ENCODE peak calls at places on chromosomes 12 and 14, in five cellular contexts. W is effector memory CD4-positive, alpha-beta T cell; M is aorta; J is brain microvascular endothelial cell; S is neural progenitor cell. H is an unnamed sample.

GRCh38 chr12:14366211-14366762 is 805 bp downstream of the ATF7IP start:
- DNase-seq in S (no peak), M (no peak), W (no peak), J (no peak), H (no peak)

GRCh38 chr14:60051690-60052324 is 39.9 kb upstream of the PCNX4 start:
- DNase-seq in J (no peak), S (no peak), W (no peak), M (no peak), H (no peak)

GRCh38 chr14:73754911-73755360 is 40.8 kb upstream of the PNMA1 start:
- DNase-seq in S (no peak), J (no peak), W (no peak), M (peak; percentile 70), H (no peak)

GRCh38 chr12:87428701-87429277 is 600.4 kb downstream of the C12orf50 start:
- DNase-seq in J (peak; percentile 45), W (no peak), S (no peak), M (peak; percentile 51), H (peak; percentile 14)

GRCh38 chr12:58026421-58026820 is 85.1 kb downstream of the ATP23 start:
- DNase-seq in W (no peak), S (no peak), J (no peak), M (no peak), H (no peak)

GRCh38 chr12:112881602-112882001 is 25.2 kb upstream of the OAS1 start:
- DNase-seq in J (no peak), W (no peak), M (no peak), S (no peak), H (no peak)

GRCh38 chr14:75559451-75560187 is 18.8 kb upstream of the FLVCR2 start:
- DNase-seq in S (no peak), W (no peak), J (no peak), M (no peak), H (peak; percentile 68)

GRCh38 chr14:56180754-56181542 is 62.7 kb downstream of the PELI2 start:
- DNase-seq in M (no peak), J (no peak), W (no peak), S (no peak), H (no peak)

GRCh38 chr12:107522692-107523477 is 162.7 kb upstream of the PWP1 start:
- DNase-seq in J (no peak), W (no peak), M (no peak), S (peak; percentile 61), H (no peak)

GRCh38 chr14:95695051-95695450 is 8.8 kb downstream of the TCL1B start:
- DNase-seq in W (no peak), S (no peak), M (no peak), J (no peak), H (no peak)
- H3K27ac ChIP-seq in W (no peak overlapping the region), S (no peak overlapping the region), M (no peak overlapping the region), J (no peak overlapping the region), H (no peak overlapping the region)

GRCh38 chr14:34436960-34437728 is 24.9 kb downstream of the SPTSSA start:
- DNase-seq in S (no peak), W (no peak), M (no peak), J (no peak), H (no peak)

GRCh38 chr14:34437729-34438080 is 24.3 kb downstream of the SPTSSA start:
- DNase-seq in J (no peak), M (no peak), W (no peak), S (no peak), H (no peak)

GRCh38 chr14:34438438-34438837 is 23.6 kb downstream of the SPTSSA start:
- DNase-seq in W (no peak), J (no peak), S (no peak), M (no peak), H (no peak)

GRCh38 chr14:34433957-34434356 is 28.1 kb downstream of the SPTSSA start:
- DNase-seq in J (no peak), S (no peak), M (no peak), W (no peak), H (no peak)

GRCh38 chr14:34436118-34436905 is 25.7 kb downstream of the SPTSSA start:
- DNase-seq in W (no peak), M (no peak), S (no peak), J (peak; percentile 78), H (peak; percentile 14)
- H3K27ac ChIP-seq in W (no peak overlapping the region), M (no peak overlapping the region), S (no peak overlapping the region), J (peak overlapping the region; percentile 67), H (no peak overlapping the region)

DNA sequence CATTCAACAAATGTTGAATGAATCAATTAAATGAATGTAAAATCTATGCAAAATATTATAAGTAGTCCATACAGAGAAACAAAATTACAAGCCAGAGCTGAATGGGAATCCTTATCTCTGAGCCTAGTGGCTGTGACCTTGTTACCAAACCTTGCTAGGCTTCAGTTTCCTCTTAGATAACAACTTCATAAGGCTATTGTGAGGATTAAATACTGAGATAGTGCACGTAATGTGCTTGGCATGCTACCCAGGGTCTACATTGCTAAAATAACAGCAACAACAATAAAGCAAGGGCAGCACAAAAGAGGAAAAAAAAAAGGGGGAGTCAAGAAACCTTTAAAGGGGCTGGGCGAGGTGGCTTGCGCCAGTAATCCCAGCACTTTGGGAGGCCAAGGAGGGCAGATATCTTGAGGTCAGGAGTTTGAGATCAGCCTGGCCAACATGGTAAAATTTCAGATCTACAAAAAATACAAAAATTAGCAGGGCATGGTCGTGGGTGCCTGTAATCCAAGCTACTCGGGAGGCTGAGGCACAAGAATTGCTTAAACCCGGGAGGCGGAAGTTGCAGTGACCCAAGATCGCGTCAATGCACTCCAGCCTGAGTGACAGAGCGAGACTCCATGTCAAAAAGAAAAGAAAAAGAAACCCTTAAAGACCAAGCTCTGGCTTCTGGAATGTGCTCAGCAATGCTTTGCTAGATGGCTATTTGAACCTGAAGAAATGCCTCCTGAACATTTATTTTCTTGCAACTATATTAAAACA is 14.1 kb downstream of the STAB2 start:
- DNase-seq in M (no peak), W (no peak), J (no peak), S (no peak), H (no peak)
- H3K27ac ChIP-seq in M (no peak overlapping the region), W (no peak overlapping the region), J (no peak overlapping the region), S (no peak overlapping the region), H (no peak overlapping the region)

DNA sequence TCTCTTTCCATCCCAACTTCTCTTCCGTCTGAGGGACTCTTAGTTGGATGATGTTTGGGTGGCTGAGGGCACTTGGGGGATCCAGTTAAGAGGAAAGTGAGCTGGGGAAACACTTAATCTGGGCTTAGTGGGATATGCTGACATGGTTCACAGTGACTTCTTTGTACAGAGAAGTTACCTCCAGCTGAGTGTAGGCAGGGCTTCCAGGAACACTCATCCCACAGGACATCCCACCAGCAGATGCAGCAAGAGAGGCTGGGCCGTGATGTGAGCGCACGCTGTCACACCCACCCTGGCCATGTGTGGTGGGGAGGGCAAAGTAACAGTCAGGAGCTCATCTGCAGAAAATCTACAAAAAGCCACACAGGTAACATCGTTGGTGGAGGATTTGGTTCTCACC is 832 bp upstream of the CACNA2D4 start:
- DNase-seq in M (peak; percentile 35), J (no peak), S (no peak), W (no peak), H (no peak)
- H3K27ac ChIP-seq in M (no peak overlapping the region), J (no peak overlapping the region), S (no peak overlapping the region), W (no peak overlapping the region), H (no peak overlapping the region)

GRCh38 chr14:99565383-99565782 is 38.6 kb downstream of the CCDC85C start:
- DNase-seq in M (no peak), S (no peak), J (no peak), W (no peak), H (no peak)

GRCh38 chr14:99564903-99565259 is 39.1 kb downstream of the CCDC85C start:
- DNase-seq in J (no peak), M (no peak), S (no peak), W (no peak), H (no peak)

GRCh38 chr14:99562848-99563748 is 40.9 kb downstream of the CCDC85C start:
- DNase-seq in J (peak; percentile 48), S (peak; percentile 97), W (no peak), M (peak; percentile 84), H (no peak)

GRCh38 chr14:99564256-99564902 is 39.6 kb downstream of the CCDC85C start:
- DNase-seq in M (no peak), S (no peak), W (no peak), J (peak; percentile 37), H (no peak)

GRCh38 chr14:99563749-99564129 is 40.3 kb downstream of the CCDC85C start:
- DNase-seq in J (no peak), W (no peak), M (no peak), S (no peak), H (no peak)
- H3K27ac ChIP-seq in J (no peak overlapping the region), W (no peak overlapping the region), M (no peak overlapping the region), S (peak overlapping the region; percentile 25), H (no peak overlapping the region)

GRCh38 chr12:8712572-8712971 is 14.8 kb downstream of the RIMKLB start:
- DNase-seq in S (no peak), M (no peak), W (no peak), J (no peak), H (no peak)

GRCh38 chr12:8709124-8709830 is 11.5 kb downstream of the RIMKLB start:
- DNase-seq in J (no peak), M (no peak), S (no peak), W (no peak), H (no peak)
- H3K27ac ChIP-seq in J (no peak overlapping the region), M (peak overlapping the region; percentile 65), S (no peak overlapping the region), W (no peak overlapping the region), H (no peak overlapping the region)

GRCh38 chr14:62428429-62429203 is 616.6 kb downstream of the KCNH5 start:
- DNase-seq in M (no peak), W (no peak), J (peak; percentile 44), S (no peak), H (peak; percentile 44)
- H3K27ac ChIP-seq in M (no peak overlapping the region), W (no peak overlapping the region), J (peak overlapping the region; percentile 78), S (no peak overlapping the region), H (peak overlapping the region; percentile 81)

DNA sequence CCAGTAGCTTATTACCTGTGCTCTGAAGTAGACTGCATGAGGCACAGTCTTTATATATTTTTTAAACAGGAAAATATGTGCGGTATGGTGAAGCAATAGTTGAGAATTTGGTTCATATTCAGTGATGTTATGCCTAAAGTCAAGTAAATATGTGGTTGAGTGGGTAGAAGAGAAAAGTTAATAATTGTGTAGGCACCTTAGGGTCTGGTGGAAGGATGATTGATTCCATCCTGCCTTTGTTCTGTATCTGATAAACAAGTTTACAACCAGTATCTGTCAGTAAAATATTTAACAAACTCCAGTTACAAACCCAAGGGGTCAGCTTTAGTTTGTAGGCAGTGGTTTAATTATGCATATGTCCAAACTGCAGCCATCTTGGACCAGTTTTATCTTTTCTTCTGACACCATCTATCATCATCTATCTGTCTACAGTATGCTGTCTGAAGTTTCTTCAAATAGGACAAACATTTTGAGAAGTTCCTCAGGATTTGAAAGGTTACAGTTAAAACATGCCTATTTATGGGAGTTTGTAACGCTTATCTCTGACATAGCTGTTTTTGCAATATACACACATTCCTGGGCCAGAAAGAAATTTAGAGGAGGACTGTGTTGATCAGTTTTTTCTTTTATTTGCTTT is 10.7 kb downstream of the SINHCAF start:
- DNase-seq in W (no peak), S (no peak), M (no peak), J (no peak), H (no peak)
- H3K27ac ChIP-seq in W (no peak overlapping the region), S (no peak overlapping the region), M (no peak overlapping the region), J (no peak overlapping the region), H (no peak overlapping the region)

DNA sequence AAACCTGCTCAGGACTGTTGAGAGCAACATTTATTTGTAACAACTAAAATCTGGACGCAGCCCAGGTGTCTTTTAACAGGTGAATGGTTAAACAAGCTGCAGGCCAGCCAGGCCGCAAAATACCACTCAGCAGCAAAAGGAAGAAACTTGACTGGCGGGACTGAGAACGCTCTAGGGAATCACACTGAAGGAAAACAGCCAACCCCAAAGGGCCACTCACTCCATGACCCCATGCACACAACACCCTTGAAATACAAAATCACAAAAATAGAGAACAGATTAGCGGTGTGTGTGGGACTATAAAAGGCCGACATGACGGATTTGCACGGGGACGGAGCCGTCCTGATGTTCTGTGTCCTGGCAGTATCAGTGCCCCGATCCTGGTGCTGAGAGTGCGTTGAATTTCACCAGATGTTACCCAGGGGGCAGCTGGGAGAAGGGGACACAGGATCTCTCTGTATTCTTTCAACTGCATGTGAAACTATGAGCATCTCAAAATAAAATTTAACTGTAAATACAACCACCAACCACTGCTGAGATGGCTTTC is 23.0 kb downstream of the VPS37B start:
- DNase-seq in W (no peak), S (no peak), J (no peak), M (no peak), H (no peak)
- H3K27ac ChIP-seq in W (no peak overlapping the region), S (no peak overlapping the region), J (no peak overlapping the region), M (no peak overlapping the region), H (peak overlapping the region; percentile 87)